ENCODE peak calls at places on chromosomes 6 and 20, in six cellular contexts. One of them, this sample, is unnamed.

GRCh38 chr6:132715204-132715603 is 1.3 kb upstream of the VNN1 start:
- DNase-seq in left lung: no peak
- DNase-seq in Right ventricle myocardium superior: peak
- DNase-seq in cardiac fibroblast: peak
- DNase-seq in NCI-H1105: no peak
- DNase-seq in sigmoid colon: no peak
- DNase-seq in this sample: peak

GRCh38 chr6:19028201-19028600 is 641.1 kb downstream of the RNF144B start:
- DNase-seq in cardiac fibroblast: no peak
- DNase-seq in left lung: no peak
- DNase-seq in NCI-H1105: no peak
- DNase-seq in sigmoid colon: no peak
- DNase-seq in Right ventricle myocardium superior: no peak
- DNase-seq in this sample: no peak

GRCh38 chr6:302760-303159 is 10.5 kb downstream of the DUSP22 start:
- DNase-seq in Right ventricle myocardium superior: no peak
- DNase-seq in NCI-H1105: no peak
- DNase-seq in cardiac fibroblast: no peak
- DNase-seq in left lung: no peak
- DNase-seq in sigmoid colon: no peak
- DNase-seq in this sample: no peak

GRCh38 chr6:150273457-150274309 is 95.1 kb upstream of the IYD start:
- DNase-seq in Right ventricle myocardium superior: no peak
- DNase-seq in left lung: no peak
- DNase-seq in NCI-H1105: no peak
- DNase-seq in cardiac fibroblast: no peak
- DNase-seq in sigmoid colon: no peak
- DNase-seq in this sample: no peak

GRCh38 chr20:62929051-62929538 is 2.8 kb upstream of the DIDO1 start:
- DNase-seq in sigmoid colon: peak
- DNase-seq in NCI-H1105: no peak
- DNase-seq in cardiac fibroblast: peak
- DNase-seq in left lung: peak
- DNase-seq in Right ventricle myocardium superior: peak
- DNase-seq in this sample: peak

GRCh38 chr6:113172531-113172966 is 684.6 kb upstream of the MARCKS start:
- DNase-seq in left lung: no peak
- DNase-seq in NCI-H1105: peak
- DNase-seq in cardiac fibroblast: peak
- DNase-seq in Right ventricle myocardium superior: peak
- DNase-seq in sigmoid colon: no peak
- DNase-seq in this sample: peak

GRCh38 chr6:74044417-74045096 is 348.6 kb downstream of the CD109 start:
- DNase-seq in Right ventricle myocardium superior: no peak
- DNase-seq in sigmoid colon: no peak
- DNase-seq in left lung: no peak
- DNase-seq in cardiac fibroblast: peak
- DNase-seq in NCI-H1105: no peak
- DNase-seq in this sample: no peak

GRCh38 chr6:37276916-37277509 is 19.1 kb upstream of the TMEM217 start:
- DNase-seq in cardiac fibroblast: no peak
- DNase-seq in sigmoid colon: no peak
- DNase-seq in Right ventricle myocardium superior: no peak
- DNase-seq in NCI-H1105: no peak
- DNase-seq in left lung: no peak
- DNase-seq in this sample: no peak

GRCh38 chr6:788058-788457 is 95.1 kb upstream of the EXOC2 start:
- DNase-seq in cardiac fibroblast: no peak
- DNase-seq in Right ventricle myocardium superior: no peak
- DNase-seq in NCI-H1105: no peak
- DNase-seq in left lung: no peak
- DNase-seq in sigmoid colon: no peak
- DNase-seq in this sample: no peak